ENCODE peak calls at places on chromosomes 1 and 21, in ten cellular contexts. N is hypothalamus; I is activated gamma-delta T cell treated with Interleukin-2 at 50 U/mL for 16 hours; C is endothelial cell; V is effector memory CD8-positive, alpha-beta T cell; L is Daoy; W is ACHN; J is RWPE1; E is cerebellar cortex; H is LHCN-M2. U is an unnamed sample.

GRCh38 chr1:43147625-43148319 is 24.3 kb downstream of the EBNA1BP2 start:
- DNase-seq in N (peak), I (peak), C (peak), V (no peak), L (peak), W (peak), J (peak), E (peak), H (peak), U (peak)

GRCh38 chr1:63024132-63024531 is 240.2 kb downstream of the ATG4C start:
- DNase-seq in N (no peak), I (no peak), C (no peak), V (no peak), L (peak), W (no peak), J (no peak), E (no peak), H (no peak), U (no peak)

GRCh38 chr1:64150266-64150665 is 53.2 kb upstream of the UBE2U start:
- DNase-seq in N (no peak), I (no peak), C (no peak), V (no peak), L (no peak), W (no peak), J (no peak), E (no peak), H (no peak), U (no peak)

GRCh38 chr1:187001198-187001904 is 172.6 kb downstream of the PLA2G4A start:
- DNase-seq in N (no peak), I (no peak), C (no peak), V (no peak), L (peak), W (no peak), J (peak), E (no peak), H (no peak), U (no peak)

GRCh38 chr1:174550296-174550695 is 102.5 kb downstream of the GPR52 start:
- DNase-seq in N (no peak), I (no peak), C (no peak), V (no peak), L (no peak), W (no peak), J (peak), E (no peak), H (peak), U (no peak)

GRCh38 chr1:85078903-85079302 is 30.6 kb upstream of the MCOLN3 start:
- DNase-seq in N (no peak), I (no peak), C (no peak), V (no peak), L (no peak), W (no peak), J (peak), E (peak), H (peak), U (no peak)

GRCh38 chr21:34642211-34643075 is 26.4 kb upstream of the CLIC6 start:
- DNase-seq in N (no peak), I (no peak), C (no peak), V (no peak), L (peak), W (no peak), J (no peak), E (no peak), H (peak), U (no peak)

GRCh38 chr1:24928631-24929090 is 1.4 kb downstream of the RUNX3 start:
- DNase-seq in N (no peak), I (peak), C (peak), V (no peak), L (peak), W (no peak), J (no peak), E (no peak), H (no peak), U (no peak)

GRCh38 chr1:201479331-201479730 is 10.3 kb upstream of the PHLDA3 start:
- DNase-seq in N (no peak), I (no peak), C (no peak), V (no peak), L (no peak), W (no peak), J (no peak), E (no peak), H (no peak), U (no peak)

GRCh38 chr21:44426663-44427191 is 28.6 kb upstream of the LRRC3 start:
- DNase-seq in N (no peak), I (no peak), C (no peak), V (no peak), L (no peak), W (no peak), J (no peak), E (no peak), H (no peak), U (no peak)

GRCh38 chr1:88973520-88974137 is 18.8 kb downstream of the KYAT3 start:
- DNase-seq in N (no peak), I (no peak), C (no peak), V (no peak), L (peak), W (peak), J (no peak), E (peak), H (peak), U (no peak)

GRCh38 chr1:41679994-41680393 is 195.5 kb upstream of the EDN2 start:
- DNase-seq in N (no peak), I (no peak), C (no peak), V (no peak), L (no peak), W (no peak), J (no peak), E (no peak), H (no peak), U (no peak)

GRCh38 chr21:42013338-42013737 is 3.2 kb upstream of the ZBTB21 start:
- DNase-seq in N (no peak), I (no peak), C (no peak), V (no peak), L (no peak), W (no peak), J (no peak), E (peak), H (no peak), U (no peak)

GRCh38 chr1:20499105-20499504 is 8.8 kb downstream of the MUL1 start:
- DNase-seq in N (no peak), I (no peak), C (no peak), V (no peak), L (no peak), W (no peak), J (no peak), E (no peak), H (no peak), U (no peak)

GRCh38 chr1:229536982-229537381 is 21.5 kb downstream of the ABCB10 start:
- DNase-seq in N (no peak), I (no peak), C (no peak), V (no peak), L (no peak), W (no peak), J (no peak), E (no peak), H (no peak), U (no peak)

GRCh38 chr1:177170756-177171535 is at the start of gene BRINP2:
- DNase-seq in N (peak), I (no peak), C (peak), V (no peak), L (peak), W (peak), J (peak), E (peak), H (peak), U (peak)

GRCh38 chr1:36890776-36891175 is 143.5 kb downstream of the GRIK3 start:
- DNase-seq in N (no peak), I (no peak), C (no peak), V (no peak), L (no peak), W (no peak), J (no peak), E (no peak), H (no peak), U (no peak)

GRCh38 chr1:185565314-185565713 is 168.9 kb upstream of the HMCN1 start:
- DNase-seq in N (no peak), I (no peak), C (no peak), V (no peak), L (peak), W (no peak), J (peak), E (peak), H (peak), U (no peak)

GRCh38 chr1:67635055-67635809 is 49.8 kb upstream of the GADD45A start:
- DNase-seq in N (no peak), I (no peak), C (no peak), V (no peak), L (no peak), W (no peak), J (no peak), E (no peak), H (no peak), U (no peak)

GRCh38 chr1:221809101-221810029 is 67.5 kb upstream of the DUSP10 start:
- DNase-seq in N (no peak), I (no peak), C (no peak), V (no peak), L (peak), W (no peak), J (no peak), E (no peak), H (no peak), U (no peak)

GRCh38 chr1:94926365-94926914 is 470 bp downstream of the CNN3 start:
- DNase-seq in N (peak), I (no peak), C (peak), V (no peak), L (peak), W (peak), J (no peak), E (peak), H (peak), U (peak)

GRCh38 chr1:39538531-39539251 is 37.9 kb downstream of the PABPC4 start:
- DNase-seq in N (no peak), I (no peak), C (no peak), V (no peak), L (no peak), W (no peak), J (no peak), E (no peak), H (no peak), U (no peak)

GRCh38 chr21:16302851-16303282 is 573.1 kb downstream of the USP25 start:
- DNase-seq in N (no peak), I (no peak), C (no peak), V (no peak), L (no peak), W (no peak), J (no peak), E (peak), H (peak), U (peak)

GRCh38 chr1:59522925-59523505 is 226.1 kb downstream of the FGGY start:
- DNase-seq in N (no peak), I (no peak), C (no peak), V (no peak), L (no peak), W (no peak), J (no peak), E (no peak), H (no peak), U (no peak)

GRCh38 chr1:248421384-248421783 is 18.5 kb downstream of the OR2T1 start:
- DNase-seq in N (no peak), I (no peak), C (no peak), V (no peak), L (no peak), W (no peak), J (no peak), E (no peak), H (peak), U (no peak)

GRCh38 chr21:33668620-33669019 is 26.3 kb downstream of the ITSN1 start:
- DNase-seq in N (no peak), I (no peak), C (no peak), V (no peak), L (no peak), W (no peak), J (no peak), E (no peak), H (no peak), U (no peak)

GRCh38 chr1:116667577-116668105 is at the start of gene IGSF3:
- DNase-seq in N (peak), I (peak), C (peak), V (no peak), L (peak), W (peak), J (peak), E (no peak), H (peak), U (peak)

GRCh38 chr1:31095298-31095981 is 29.9 kb upstream of the PUM1 start:
- DNase-seq in N (no peak), I (no peak), C (no peak), V (no peak), L (no peak), W (no peak), J (no peak), E (no peak), H (peak), U (no peak)

U was measured in head of caudate nucleus.